ENCODE peak calls at places on chromosomes 3 and 15, in ten cellular contexts. One of them, this sample, is unnamed. For H3K4me1, the result is how much of the 10 kb centered on the place peaks cover.

GRCh38 chr3:57019057-57019456 is 41.4 kb upstream of the SPATA12 start:
- DNase-seq in pancreas: no peak
- DNase-seq in spleen: no peak
- DNase-seq in fibroblast of lung: no peak
- DNase-seq in neuronal stem cell: no peak
- DNase-seq in PC-3: no peak
- DNase-seq in heart left ventricle: no peak
- DNase-seq in left ventricle myocardium inferior: no peak
- DNase-seq in RWPE2: no peak
- DNase-seq in CD4-positive, alpha-beta memory T cell: no peak
- DNase-seq in this sample: no peak

GRCh38 chr15:60328852-60329443 is 68.8 kb downstream of the ANXA2 start:
- DNase-seq in pancreas: no peak
- DNase-seq in PC-3: peak
- DNase-seq in RWPE2: no peak
- DNase-seq in left ventricle myocardium inferior: no peak
- DNase-seq in CD4-positive, alpha-beta memory T cell: peak
- DNase-seq in neuronal stem cell: no peak
- DNase-seq in fibroblast of lung: peak
- DNase-seq in heart left ventricle: no peak
- DNase-seq in spleen: no peak
- DNase-seq in this sample: peak

GRCh38 chr15:100779331-100780207 is 100.1 kb upstream of the ALDH1A3 start:
- DNase-seq in left ventricle myocardium inferior: no peak
- DNase-seq in fibroblast of lung: no peak
- DNase-seq in RWPE2: no peak
- DNase-seq in heart left ventricle: peak
- DNase-seq in pancreas: no peak
- DNase-seq in CD4-positive, alpha-beta memory T cell: no peak
- DNase-seq in neuronal stem cell: no peak
- DNase-seq in spleen: no peak
- DNase-seq in PC-3: no peak
- DNase-seq in this sample: peak

GRCh38 chr15:62835762-62836161 is 206.8 kb upstream of the TPM1 start:
- DNase-seq in heart left ventricle: no peak
- DNase-seq in spleen: no peak
- DNase-seq in pancreas: no peak
- DNase-seq in CD4-positive, alpha-beta memory T cell: no peak
- DNase-seq in left ventricle myocardium inferior: no peak
- DNase-seq in fibroblast of lung: no peak
- DNase-seq in PC-3: no peak
- DNase-seq in RWPE2: no peak
- DNase-seq in neuronal stem cell: no peak
- DNase-seq in this sample: no peak

GRCh38 chr3:189041482-189042090 is 130.2 kb upstream of the TPRG1 start:
- DNase-seq in heart left ventricle: peak
- DNase-seq in RWPE2: no peak
- DNase-seq in spleen: peak
- DNase-seq in left ventricle myocardium inferior: no peak
- DNase-seq in pancreas: peak
- DNase-seq in CD4-positive, alpha-beta memory T cell: peak
- DNase-seq in PC-3: peak
- DNase-seq in fibroblast of lung: peak
- DNase-seq in neuronal stem cell: peak
- DNase-seq in this sample: peak

GRCh38 chr3:7669641-7670040 is 808.7 kb downstream of the GRM7 start:
- DNase-seq in CD4-positive, alpha-beta memory T cell: no peak
- DNase-seq in neuronal stem cell: no peak
- DNase-seq in spleen: no peak
- DNase-seq in left ventricle myocardium inferior: no peak
- DNase-seq in RWPE2: no peak
- DNase-seq in fibroblast of lung: no peak
- DNase-seq in pancreas: no peak
- DNase-seq in heart left ventricle: no peak
- DNase-seq in PC-3: no peak
- DNase-seq in this sample: no peak

GRCh38 chr3:11845661-11846060 is 1.0 kb downstream of the TAMM41 start:
- DNase-seq in spleen: no peak
- DNase-seq in pancreas: no peak
- DNase-seq in heart left ventricle: no peak
- DNase-seq in fibroblast of lung: no peak
- DNase-seq in CD4-positive, alpha-beta memory T cell: peak
- DNase-seq in PC-3: peak
- DNase-seq in RWPE2: no peak
- DNase-seq in left ventricle myocardium inferior: no peak
- DNase-seq in neuronal stem cell: no peak
- DNase-seq in this sample: no peak

GRCh38 chr3:170589113-170589512 is 3.2 kb upstream of the SLC7A14 start:
- DNase-seq in heart left ventricle: no peak
- DNase-seq in neuronal stem cell: no peak
- DNase-seq in CD4-positive, alpha-beta memory T cell: no peak
- DNase-seq in pancreas: no peak
- DNase-seq in PC-3: no peak
- DNase-seq in fibroblast of lung: no peak
- DNase-seq in spleen: no peak
- DNase-seq in left ventricle myocardium inferior: no peak
- DNase-seq in RWPE2: no peak
- DNase-seq in this sample: no peak

GRCh38 chr3:129315386-129315991 is 36.8 kb downstream of the HMCES start:
- DNase-seq in left ventricle myocardium inferior: peak
- DNase-seq in heart left ventricle: peak
- DNase-seq in CD4-positive, alpha-beta memory T cell: peak
- DNase-seq in PC-3: peak
- DNase-seq in neuronal stem cell: no peak
- DNase-seq in pancreas: peak
- DNase-seq in fibroblast of lung: peak
- DNase-seq in spleen: peak
- DNase-seq in RWPE2: no peak
- DNase-seq in this sample: peak

GRCh38 chr15:72117448-72117697 is 577 bp downstream of the MYO9A start:
- DNase-seq in CD4-positive, alpha-beta memory T cell: peak
- DNase-seq in PC-3: peak
- DNase-seq in RWPE2: peak
- DNase-seq in neuronal stem cell: peak
- DNase-seq in left ventricle myocardium inferior: peak
- DNase-seq in heart left ventricle: peak
- DNase-seq in pancreas: no peak
- DNase-seq in fibroblast of lung: peak
- DNase-seq in spleen: no peak
- DNase-seq in this sample: peak

GRCh38 chr3:30437172-30437571 is 169.2 kb upstream of the TGFBR2 start:
- DNase-seq in CD4-positive, alpha-beta memory T cell: no peak
- DNase-seq in neuronal stem cell: no peak
- DNase-seq in fibroblast of lung: peak
- DNase-seq in pancreas: no peak
- DNase-seq in spleen: no peak
- DNase-seq in left ventricle myocardium inferior: no peak
- DNase-seq in RWPE2: no peak
- DNase-seq in heart left ventricle: peak
- DNase-seq in PC-3: no peak
- DNase-seq in this sample: peak

GRCh38 chr3:106341090-106341489 is 472.3 kb upstream of the CBLB start:
- DNase-seq in RWPE2: no peak
- DNase-seq in neuronal stem cell: no peak
- DNase-seq in pancreas: no peak
- DNase-seq in fibroblast of lung: peak
- DNase-seq in heart left ventricle: no peak
- DNase-seq in CD4-positive, alpha-beta memory T cell: no peak
- DNase-seq in spleen: no peak
- DNase-seq in PC-3: no peak
- DNase-seq in left ventricle myocardium inferior: no peak
- DNase-seq in this sample: no peak

GRCh38 chr15:78419331-78419730 is 18.7 kb upstream of the IREB2 start:
- DNase-seq in RWPE2: peak
- DNase-seq in fibroblast of lung: no peak
- DNase-seq in PC-3: no peak
- DNase-seq in heart left ventricle: no peak
- DNase-seq in pancreas: no peak
- DNase-seq in left ventricle myocardium inferior: no peak
- DNase-seq in spleen: no peak
- DNase-seq in neuronal stem cell: no peak
- DNase-seq in CD4-positive, alpha-beta memory T cell: no peak
- DNase-seq in this sample: no peak

GRCh38 chr3:63351159-63352007 is 73.3 kb downstream of the SYNPR start:
- DNase-seq in heart left ventricle: no peak
- DNase-seq in left ventricle myocardium inferior: no peak
- DNase-seq in neuronal stem cell: peak
- DNase-seq in PC-3: peak
- DNase-seq in spleen: no peak
- DNase-seq in RWPE2: no peak
- DNase-seq in CD4-positive, alpha-beta memory T cell: peak
- DNase-seq in pancreas: no peak
- DNase-seq in fibroblast of lung: peak
- DNase-seq in this sample: no peak

GRCh38 chr15:94232107-94232506 is 746 bp downstream of the MCTP2 start:
- DNase-seq in RWPE2: no peak
- DNase-seq in spleen: no peak
- DNase-seq in neuronal stem cell: no peak
- DNase-seq in heart left ventricle: no peak
- DNase-seq in pancreas: no peak
- DNase-seq in fibroblast of lung: no peak
- DNase-seq in PC-3: no peak
- DNase-seq in left ventricle myocardium inferior: no peak
- DNase-seq in CD4-positive, alpha-beta memory T cell: no peak
- DNase-seq in this sample: no peak

GRCh38 chr3:84967767-84968581 is 9.2 kb downstream of the CADM2 start:
- DNase-seq in CD4-positive, alpha-beta memory T cell: no peak
- DNase-seq in fibroblast of lung: no peak
- DNase-seq in spleen: no peak
- DNase-seq in PC-3: no peak
- DNase-seq in left ventricle myocardium inferior: no peak
- DNase-seq in neuronal stem cell: no peak
- DNase-seq in heart left ventricle: no peak
- DNase-seq in RWPE2: no peak
- DNase-seq in pancreas: no peak
- DNase-seq in this sample: no peak

GRCh38 chr15:95105229-95105628 is 873.9 kb downstream of the MCTP2 start:
- DNase-seq in neuronal stem cell: no peak
- DNase-seq in spleen: no peak
- DNase-seq in left ventricle myocardium inferior: no peak
- DNase-seq in heart left ventricle: no peak
- DNase-seq in RWPE2: no peak
- DNase-seq in fibroblast of lung: peak
- DNase-seq in pancreas: no peak
- DNase-seq in PC-3: peak
- DNase-seq in CD4-positive, alpha-beta memory T cell: no peak
- DNase-seq in this sample: no peak

GRCh38 chr15:93088200-93088980 is 621 bp downstream of the RGMA start:
- DNase-seq in pancreas: peak
- DNase-seq in spleen: peak
- DNase-seq in RWPE2: no peak
- DNase-seq in neuronal stem cell: peak
- DNase-seq in left ventricle myocardium inferior: peak
- DNase-seq in PC-3: no peak
- DNase-seq in fibroblast of lung: peak
- DNase-seq in heart left ventricle: peak
- DNase-seq in CD4-positive, alpha-beta memory T cell: peak
- DNase-seq in this sample: peak
- H3K4me1 ChIP-seq in pancreas: under half
- H3K4me1 ChIP-seq in spleen: under half
- H3K4me1 ChIP-seq in RWPE2: under half
- H3K4me1 ChIP-seq in neuronal stem cell: under half
- H3K4me1 ChIP-seq in left ventricle myocardium inferior: under half
- H3K4me1 ChIP-seq in PC-3: under half
- H3K4me1 ChIP-seq in fibroblast of lung: under half
- H3K4me1 ChIP-seq in heart left ventricle: under half
- H3K4me1 ChIP-seq in CD4-positive, alpha-beta memory T cell: under half
- H3K4me1 ChIP-seq in this sample: under half

GRCh38 chr3:194134231-194134756 is 1.7 kb upstream of the HES1 start:
- DNase-seq in left ventricle myocardium inferior: peak
- DNase-seq in heart left ventricle: peak
- DNase-seq in RWPE2: no peak
- DNase-seq in PC-3: no peak
- DNase-seq in pancreas: no peak
- DNase-seq in spleen: peak
- DNase-seq in fibroblast of lung: peak
- DNase-seq in CD4-positive, alpha-beta memory T cell: peak
- DNase-seq in neuronal stem cell: peak
- DNase-seq in this sample: peak

GRCh38 chr3:194135806-194136518 is at the start of gene HES1:
- DNase-seq in PC-3: peak
- DNase-seq in CD4-positive, alpha-beta memory T cell: peak
- DNase-seq in heart left ventricle: peak
- DNase-seq in spleen: peak
- DNase-seq in fibroblast of lung: peak
- DNase-seq in neuronal stem cell: peak
- DNase-seq in RWPE2: peak
- DNase-seq in left ventricle myocardium inferior: peak
- DNase-seq in pancreas: peak
- DNase-seq in this sample: peak

GRCh38 chr3:194136519-194137313 is 768 bp downstream of the HES1 start:
- DNase-seq in heart left ventricle: peak
- DNase-seq in CD4-positive, alpha-beta memory T cell: peak
- DNase-seq in RWPE2: no peak
- DNase-seq in neuronal stem cell: peak
- DNase-seq in PC-3: peak
- DNase-seq in pancreas: no peak
- DNase-seq in fibroblast of lung: peak
- DNase-seq in spleen: peak
- DNase-seq in left ventricle myocardium inferior: peak
- DNase-seq in this sample: peak

GRCh38 chr3:194134757-194135515 is 1.0 kb upstream of the HES1 start:
- DNase-seq in PC-3: peak
- DNase-seq in neuronal stem cell: peak
- DNase-seq in pancreas: peak
- DNase-seq in fibroblast of lung: peak
- DNase-seq in heart left ventricle: peak
- DNase-seq in spleen: peak
- DNase-seq in left ventricle myocardium inferior: peak
- DNase-seq in CD4-positive, alpha-beta memory T cell: peak
- DNase-seq in RWPE2: peak
- DNase-seq in this sample: peak

GRCh38 chr3:194135516-194135805 is 487 bp upstream of the HES1 start:
- DNase-seq in neuronal stem cell: no peak
- DNase-seq in heart left ventricle: no peak
- DNase-seq in fibroblast of lung: no peak
- DNase-seq in RWPE2: no peak
- DNase-seq in spleen: no peak
- DNase-seq in left ventricle myocardium inferior: no peak
- DNase-seq in CD4-positive, alpha-beta memory T cell: no peak
- DNase-seq in pancreas: no peak
- DNase-seq in PC-3: peak
- DNase-seq in this sample: no peak
- H3K4me1 ChIP-seq in neuronal stem cell: under half
- H3K4me1 ChIP-seq in heart left ventricle: under half
- H3K4me1 ChIP-seq in fibroblast of lung: under half
- H3K4me1 ChIP-seq in RWPE2: under half
- H3K4me1 ChIP-seq in spleen: half or more
- H3K4me1 ChIP-seq in left ventricle myocardium inferior: half or more
- H3K4me1 ChIP-seq in CD4-positive, alpha-beta memory T cell: under half
- H3K4me1 ChIP-seq in pancreas: under half
- H3K4me1 ChIP-seq in PC-3: half or more
- H3K4me1 ChIP-seq in this sample: under half

GRCh38 chr15:90422043-90422442 is 34.0 kb downstream of the IQGAP1 start:
- DNase-seq in spleen: no peak
- DNase-seq in heart left ventricle: no peak
- DNase-seq in neuronal stem cell: no peak
- DNase-seq in CD4-positive, alpha-beta memory T cell: no peak
- DNase-seq in pancreas: no peak
- DNase-seq in RWPE2: no peak
- DNase-seq in PC-3: no peak
- DNase-seq in left ventricle myocardium inferior: no peak
- DNase-seq in fibroblast of lung: no peak
- DNase-seq in this sample: no peak
- H3K4me1 ChIP-seq in spleen: half or more
- H3K4me1 ChIP-seq in heart left ventricle: half or more
- H3K4me1 ChIP-seq in neuronal stem cell: under half
- H3K4me1 ChIP-seq in CD4-positive, alpha-beta memory T cell: half or more
- H3K4me1 ChIP-seq in pancreas: under half
- H3K4me1 ChIP-seq in RWPE2: half or more
- H3K4me1 ChIP-seq in PC-3: under half
- H3K4me1 ChIP-seq in left ventricle myocardium inferior: half or more
- H3K4me1 ChIP-seq in fibroblast of lung: under half
- H3K4me1 ChIP-seq in this sample: under half

GRCh38 chr3:120424506-120424905 is 26.3 kb downstream of the FSTL1 start:
- DNase-seq in CD4-positive, alpha-beta memory T cell: no peak
- DNase-seq in heart left ventricle: peak
- DNase-seq in neuronal stem cell: no peak
- DNase-seq in spleen: no peak
- DNase-seq in fibroblast of lung: no peak
- DNase-seq in RWPE2: no peak
- DNase-seq in left ventricle myocardium inferior: peak
- DNase-seq in pancreas: no peak
- DNase-seq in PC-3: no peak
- DNase-seq in this sample: no peak
- H3K4me1 ChIP-seq in CD4-positive, alpha-beta memory T cell: under half
- H3K4me1 ChIP-seq in heart left ventricle: half or more
- H3K4me1 ChIP-seq in neuronal stem cell: under half
- H3K4me1 ChIP-seq in spleen: under half
- H3K4me1 ChIP-seq in fibroblast of lung: under half
- H3K4me1 ChIP-seq in RWPE2: under half
- H3K4me1 ChIP-seq in left ventricle myocardium inferior: half or more
- H3K4me1 ChIP-seq in pancreas: under half
- H3K4me1 ChIP-seq in PC-3: under half
- H3K4me1 ChIP-seq in this sample: under half

This sample was measured in testis.